ENCODE peak calls at places on chromosomes 2 and 18, in five cellular contexts. Q, B, H, M and U are unnamed samples.

GRCh38 chr2:36322108-36322507 is 33.5 kb upstream of the CRIM1 start:
- DNase-seq in H (peak; percentile 68), B (peak; percentile 40), Q (peak; percentile 19), M (no peak), U (no peak)

GRCh38 chr2:101570121-101570520 is 95.2 kb upstream of the RFX8 start:
- DNase-seq in H (no peak), M (no peak), B (no peak), Q (no peak), U (no peak)

GRCh38 chr18:77086034-77086433 is 46.5 kb downstream of the MBP start:
- DNase-seq in M (no peak), Q (no peak), H (no peak), B (no peak), U (no peak)

GRCh38 chr2:100880730-100881129 is 60.8 kb downstream of the NPAS2 start:
- DNase-seq in B (no peak), H (no peak), Q (no peak), M (no peak), U (no peak)

GRCh38 chr2:155708052-155708451 is 624.5 kb downstream of the NR4A2 start:
- DNase-seq in Q (peak; percentile 3), H (peak; percentile 23), M (no peak), B (no peak), U (no peak)

GRCh38 chr2:173997269-173997668 is 32.1 kb upstream of the SP3 start:
- DNase-seq in Q (no peak), B (no peak), M (no peak), H (no peak), U (no peak)

GRCh38 chr18:76496200-76496890 is 1.3 kb upstream of the ZNF516 start:
- DNase-seq in M (no peak), B (peak; percentile 22), Q (no peak), H (peak; percentile 50), U (peak; percentile 67)

GRCh38 chr18:13541621-13542519 is 184.5 kb downstream of the FAM210A start:
- DNase-seq in M (no peak), B (peak; percentile 98), H (peak; percentile 48), Q (no peak), U (no peak)

GRCh38 chr2:218002792-218003191 is at the start of gene TNS1:
- DNase-seq in Q (no peak), M (no peak), B (no peak), H (no peak), U (peak; percentile 73)

GRCh38 chr2:180208841-180209240 is 201.7 kb upstream of the CWC22 start:
- DNase-seq in Q (no peak), B (no peak), H (no peak), M (no peak), U (no peak)

GRCh38 chr2:232817756-232818155 is 41.4 kb upstream of the KCNJ13 start:
- DNase-seq in B (no peak), Q (no peak), M (no peak), H (no peak), U (no peak)

GRCh38 chr2:74201196-74201595 is 2.8 kb downstream of the MTHFD2 start:
- DNase-seq in B (no peak), M (no peak), Q (no peak), H (no peak), U (no peak)

GRCh38 chr18:43620936-43621335 is 343.6 kb upstream of the SYT4 start:
- DNase-seq in H (peak; percentile 40), B (peak; percentile 5), Q (no peak), M (no peak), U (peak; percentile 39)

GRCh38 chr2:69514406-69514805 is 77.2 kb upstream of the NFU1 start:
- DNase-seq in H (no peak), M (no peak), B (no peak), Q (no peak), U (no peak)

GRCh38 chr2:189155795-189156194 is 23.8 kb downstream of the COL5A2 start:
- DNase-seq in H (no peak), B (no peak), M (no peak), Q (no peak), U (no peak)

GRCh38 chr2:217934321-217935131 is 68.3 kb downstream of the TNS1 start:
- DNase-seq in H (no peak), Q (no peak), M (no peak), B (no peak), U (no peak)

GRCh38 chr2:127592761-127593227 is 53.2 kb upstream of the GPR17 start:
- DNase-seq in M (no peak), H (no peak), B (no peak), Q (no peak), U (no peak)

GRCh38 chr2:100008960-100009359 is 133.4 kb downstream of the AFF3 start:
- DNase-seq in M (no peak), Q (no peak), H (no peak), B (no peak), U (no peak)

GRCh38 chr2:98350411-98350810 is 4.2 kb downstream of the CNGA3 start:
- DNase-seq in B (no peak), H (no peak), M (no peak), Q (no peak), U (no peak)

GRCh38 chr2:146989726-146990125 is 855.1 kb upstream of the ACVR2A start:
- DNase-seq in M (no peak), B (no peak), H (no peak), Q (no peak), U (no peak)

GRCh38 chr18:3447035-3447894 is 2.7 kb upstream of the TGIF1 start:
- DNase-seq in M (no peak), B (no peak), Q (no peak), H (no peak), U (peak; percentile 12)

GRCh38 chr2:27715318-27716165 is 51.9 kb downstream of the SLC4A1AP start:
- DNase-seq in Q (no peak), B (no peak), M (no peak), H (no peak), U (peak; percentile 93)

GRCh38 chr2:53252115-53252514 is 515.5 kb upstream of the CHAC2 start:
- DNase-seq in M (no peak), B (no peak), H (no peak), Q (no peak), U (no peak)

GRCh38 chr2:37809525-37809924 is 115.6 kb upstream of the RMDN2 start:
- DNase-seq in B (no peak), M (no peak), Q (peak; percentile 12), H (peak; percentile 47), U (peak; percentile 33)

GRCh38 chr2:133072837-133073694 is 403.1 kb upstream of the LYPD1 start:
- DNase-seq in Q (no peak), M (no peak), B (no peak), H (no peak), U (no peak)
- TF ChIP-seq JUND in Q (no peak), M (no peak), B (no peak), H (no peak), U (no peak)

DNA sequence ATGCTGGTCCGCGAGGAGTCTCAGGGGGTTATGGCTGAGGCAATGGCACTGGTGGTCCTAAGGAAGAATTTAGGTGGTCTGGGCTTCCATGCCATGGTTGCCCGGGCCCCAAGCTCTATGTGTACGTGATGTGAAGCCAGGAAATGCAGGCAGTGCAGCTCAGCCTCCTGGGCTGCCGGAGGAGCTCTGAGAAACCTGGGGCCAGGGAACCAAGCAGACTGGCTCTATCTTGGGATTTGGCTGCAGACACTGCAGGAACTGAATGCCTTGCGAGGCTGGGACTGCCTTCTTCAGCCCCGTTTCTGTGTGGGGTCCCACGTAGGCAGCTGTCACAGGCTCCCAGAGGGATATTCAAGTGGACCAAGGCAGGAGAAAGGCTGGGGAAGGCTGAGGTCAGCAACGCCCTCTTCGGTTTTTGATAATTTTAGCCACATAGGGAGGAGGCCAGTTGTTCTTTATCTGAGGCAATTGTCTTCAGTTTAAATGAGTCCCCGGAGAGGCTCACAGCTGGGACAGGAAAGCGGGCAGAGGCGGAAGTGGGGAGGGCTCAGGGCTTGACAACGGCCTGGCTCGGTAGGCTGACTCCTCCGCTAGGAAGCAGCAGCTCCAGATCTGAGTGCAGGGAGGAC is 77.7 kb downstream of the RHOB start:
- DNase-seq in B (no peak), M (no peak), H (no peak), Q (no peak), U (no peak)
- TF ChIP-seq JUND in B (no peak), M (no peak), H (no peak), Q (no peak), U (no peak)

DNA sequence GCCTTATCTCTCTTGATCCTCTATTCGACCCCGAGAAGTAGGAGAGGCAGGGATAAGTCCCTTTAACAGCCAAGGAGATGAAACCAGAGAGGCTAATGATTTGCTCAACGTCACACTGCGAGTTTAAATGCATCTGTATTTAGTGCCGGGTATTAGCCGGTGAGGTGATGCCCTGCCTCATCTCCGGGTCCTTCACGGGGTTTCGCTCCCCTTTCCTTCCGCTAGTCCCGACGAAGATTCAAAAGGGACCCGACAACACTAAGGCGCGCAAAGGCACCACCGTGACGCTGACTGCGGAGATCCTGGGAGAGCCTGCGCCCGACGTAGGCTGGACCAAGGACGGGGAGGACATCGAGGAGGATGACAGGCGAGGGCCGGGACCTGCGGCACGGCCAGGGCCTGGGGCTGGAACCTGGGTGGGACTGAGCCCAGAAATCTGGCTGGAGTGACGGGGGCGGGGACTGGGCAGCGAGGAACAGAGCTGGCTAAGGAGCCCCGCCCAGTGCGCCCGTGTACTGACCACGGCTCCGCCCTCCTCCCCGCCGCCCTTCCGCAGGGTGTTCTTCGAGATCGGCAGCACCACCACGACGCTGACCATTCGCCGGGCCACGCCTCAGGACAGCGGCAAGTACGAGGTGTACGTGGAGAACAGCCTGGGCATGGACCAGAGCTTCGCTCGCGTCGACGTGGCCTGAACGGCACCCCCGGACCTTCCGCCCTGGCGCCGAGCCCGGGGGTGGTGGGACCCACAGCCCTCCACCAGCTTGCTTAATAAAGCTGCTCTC is 1.0 kb upstream of the GMPPA start:
- DNase-seq in H (peak; percentile 74), M (no peak), Q (peak; percentile 56), B (peak; percentile 38), U (peak; percentile 94)
- TF ChIP-seq JUND in H (no peak), M (no peak), Q (no peak), B (no peak), U (no peak)

DNA sequence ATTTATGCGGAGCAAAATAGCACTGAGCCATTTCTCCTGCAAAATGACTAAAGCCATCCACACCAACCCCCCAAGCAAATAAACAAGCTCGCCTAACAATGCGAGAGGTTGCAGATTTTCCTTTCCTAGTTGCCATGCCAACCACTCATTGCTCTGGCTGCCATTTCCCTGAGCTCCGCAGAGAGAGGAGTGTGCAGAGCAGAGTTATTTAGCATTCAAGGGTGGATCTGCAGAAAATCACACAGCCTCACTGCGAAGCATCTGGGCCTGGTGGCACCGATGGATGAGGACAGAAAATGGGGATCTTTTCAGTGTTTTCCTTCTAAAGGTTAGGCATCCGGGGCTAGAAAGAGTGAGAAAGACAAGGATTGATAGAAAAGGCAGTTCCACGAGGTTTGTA is 110.3 kb upstream of the UNC80 start:
- DNase-seq in Q (no peak), B (no peak), M (no peak), H (no peak), U (peak; percentile 65)
- TF ChIP-seq JUND in Q (no peak), B (no peak), M (no peak), H (no peak), U (no peak)

GRCh38 chr2:182077451-182078142 is 91.9 kb downstream of the PPP1R1C start:
- DNase-seq in Q (peak; percentile 81), H (peak; percentile 85), M (no peak), B (peak; percentile 79), U (peak; percentile 28)
- TF ChIP-seq JUND in Q (no peak), H (no peak), M (no peak), B (no peak), U (peak; percentile 31)

DNA sequence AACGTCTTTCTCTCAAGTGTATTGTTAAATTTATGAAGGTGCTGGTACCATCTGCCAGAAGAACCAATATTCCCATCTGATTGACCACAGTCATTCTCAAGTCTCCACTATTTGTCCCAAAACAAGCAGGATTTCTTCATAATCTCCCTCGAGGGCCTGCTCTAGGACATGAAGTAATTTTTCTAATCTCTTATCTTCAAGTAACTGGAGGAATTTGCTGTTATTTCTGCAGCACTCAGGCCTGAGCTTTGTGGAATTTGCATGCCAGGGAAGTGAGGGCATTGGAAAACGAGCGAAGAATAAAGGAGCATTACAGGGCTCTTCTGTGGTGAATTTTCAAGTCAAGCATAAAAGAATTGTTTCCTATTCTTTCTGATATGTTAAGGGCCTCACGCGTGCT is 161.3 kb upstream of the EPAS1 start:
- DNase-seq in Q (no peak), B (no peak), H (no peak), M (no peak), U (no peak)
- TF ChIP-seq JUND in Q (no peak), B (no peak), H (no peak), M (no peak), U (peak; percentile 17)